ENCODE peak calls at places on chromosome 6, in four cellular contexts. X is RWPE1, H is transverse colon, E is endothelial cell of umbilical vein. S is an unnamed sample.

GRCh38 chr6:431986-432385 is 40.4 kb downstream of the IRF4 start:
- DNase-seq in X (no peak), H (no peak), E (no peak), S (peak)

GRCh38 chr6:44974511-44974910 is 353.6 kb upstream of the RUNX2 start:
- DNase-seq in X (no peak), H (no peak), E (no peak), S (no peak)

GRCh38 chr6:14335071-14335470 is 217.5 kb downstream of the CD83 start:
- DNase-seq in X (no peak), H (no peak), E (no peak), S (no peak)

GRCh38 chr6:40701352-40702007 is 114.3 kb upstream of the LRFN2 start:
- DNase-seq in X (no peak), H (no peak), E (no peak), S (no peak)

GRCh38 chr6:33710296-33711121 is 991 bp downstream of the UQCC2 start:
- DNase-seq in X (no peak), H (no peak), E (no peak), S (no peak)

GRCh38 chr6:129923520-129923919 is 62.4 kb upstream of the TMEM244 start:
- DNase-seq in X (no peak), H (no peak), E (no peak), S (no peak)

GRCh38 chr6:5173862-5174643 is 86.7 kb downstream of the LYRM4 start:
- DNase-seq in X (no peak), H (peak), E (no peak), S (no peak)

GRCh38 chr6:170111816-170112582 is 178.9 kb downstream of the DLL1 start:
- DNase-seq in X (no peak), H (no peak), E (no peak), S (no peak)

GRCh38 chr6:170182093-170182780 is 108.6 kb downstream of the DLL1 start:
- DNase-seq in X (no peak), H (no peak), E (no peak), S (no peak)

GRCh38 chr6:38169221-38169674 is 349.7 kb downstream of the ZFAND3 start:
- DNase-seq in X (no peak), H (no peak), E (no peak), S (no peak)

GRCh38 chr6:155274533-155274932 is 10.7 kb downstream of the CLDN20 start:
- DNase-seq in X (peak), H (no peak), E (peak), S (no peak)

GRCh38 chr6:36033935-36034334 is 6.3 kb downstream of the MAPK14 start:
- DNase-seq in X (no peak), H (no peak), E (no peak), S (no peak)

GRCh38 chr6:158772851-158773371 is 46.3 kb downstream of the EZR start:
- DNase-seq in X (peak), H (peak), E (no peak), S (no peak)

GRCh38 chr6:168711666-168712300 is 270.8 kb downstream of the SMOC2 start:
- DNase-seq in X (no peak), H (no peak), E (no peak), S (no peak)

GRCh38 chr6:168715643-168716481 is 274.9 kb downstream of the SMOC2 start:
- DNase-seq in X (no peak), H (no peak), E (no peak), S (no peak)

GRCh38 chr6:168714547-168715260 is 273.7 kb downstream of the SMOC2 start:
- DNase-seq in X (no peak), H (no peak), E (no peak), S (no peak)

GRCh38 chr6:168713013-168713412 is 272.0 kb downstream of the SMOC2 start:
- DNase-seq in X (no peak), H (no peak), E (no peak), S (no peak)

DNA sequence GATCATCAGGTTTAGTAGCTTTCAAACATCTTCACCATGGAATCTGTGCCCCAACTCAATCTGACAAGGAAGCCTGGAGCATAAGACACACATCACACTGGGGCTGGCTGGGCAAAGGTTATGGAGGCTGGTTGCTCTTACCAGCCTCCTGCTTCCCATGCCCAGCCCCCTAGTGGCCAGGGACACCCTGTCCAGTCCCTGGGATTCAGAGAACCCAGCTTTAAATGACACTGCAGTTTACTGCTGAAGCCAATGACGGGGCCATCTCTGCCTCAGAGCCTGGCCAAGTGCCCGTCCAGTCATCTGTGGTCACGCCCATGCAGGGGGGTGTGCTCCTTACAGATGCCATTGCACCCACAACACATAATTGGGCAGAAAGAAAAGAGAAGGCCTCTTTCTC is 272.9 kb downstream of the SMOC2 start:
- DNase-seq in X (peak), H (peak), E (no peak), S (no peak)
- TF ChIP-seq CTCF in X (no peak), H (peak), E (no peak), S (peak)

DNA sequence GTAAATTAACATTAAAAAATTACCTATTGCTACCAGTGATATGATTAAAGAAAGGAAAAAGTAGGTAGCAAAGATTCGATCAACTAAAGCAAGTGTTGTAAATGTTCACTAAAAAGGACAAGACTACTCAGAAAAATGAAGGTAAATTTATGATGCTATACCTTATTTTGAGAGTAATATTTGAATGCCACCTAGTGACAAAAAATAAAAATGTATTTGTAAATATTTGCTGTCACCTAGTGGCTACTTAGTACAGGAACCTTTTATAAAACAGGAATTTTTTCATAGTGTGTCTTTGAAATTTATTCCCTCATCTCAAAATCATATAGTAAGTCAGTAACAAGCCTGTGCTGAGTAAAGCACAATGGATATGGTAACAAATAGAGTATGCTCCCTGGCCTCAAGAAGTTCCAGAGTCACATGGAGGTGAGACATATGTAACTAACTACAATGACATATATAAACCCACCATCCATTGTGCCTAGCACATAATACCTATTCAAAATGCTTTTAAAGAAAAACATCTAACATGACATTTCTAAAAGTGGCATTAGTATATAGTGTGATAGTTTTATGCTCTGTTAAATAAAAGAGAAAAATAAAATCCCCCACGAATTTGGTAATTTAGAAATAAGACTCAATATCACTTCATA is 193.1 kb upstream of the SIM1 start:
- DNase-seq in X (no peak), H (no peak), E (peak), S (no peak)
- TF ChIP-seq CTCF in X (peak), H (peak), E (peak), S (peak)

GRCh38 chr6:108250240-108250866 is 10.5 kb downstream of the SNX3 start:
- DNase-seq in X (no peak), H (no peak), E (peak), S (no peak)
- TF ChIP-seq CTCF in X (no peak), H (no peak), E (peak), S (peak)

GRCh38 chr6:160285541-160286105 is 27.0 kb upstream of the SLC22A2 start:
- DNase-seq in X (no peak), H (no peak), E (no peak), S (no peak)
- TF ChIP-seq CTCF in X (no peak), H (no peak), E (no peak), S (no peak)